ENCODE peak calls at places on chromosomes 7 and 10, in eight cellular contexts. L is activated gamma-delta T cell treated with Interleukin-2 at 50 U/mL for 16 hours, M is psoas muscle, S is occipital lobe, T is non-pigmented ciliary epithelial cell, Q is midbrain, P is left ventricle myocardium inferior, I is SW480. G is an unnamed sample.

GRCh38 chr10:4221315-4221714 is 436.3 kb upstream of the KLF6 start:
- DNase-seq in L (no peak), M (no peak), S (no peak), T (no peak), Q (no peak), P (no peak), I (no peak), G (no peak)

GRCh38 chr10:42939685-42940366 is 137.0 kb upstream of the RET start:
- DNase-seq in L (no peak), M (no peak), S (no peak), T (no peak), Q (no peak), P (no peak), I (no peak), G (no peak)

GRCh38 chr7:69962077-69962855 is 364.0 kb downstream of the AUTS2 start:
- DNase-seq in L (no peak), M (peak), S (no peak), T (no peak), Q (peak), P (peak), I (no peak), G (peak)

GRCh38 chr10:47165711-47166404 is 134.1 kb upstream of the GDF10 start:
- DNase-seq in L (peak), M (peak), S (no peak), T (no peak), Q (peak), P (peak), I (no peak), G (peak)

GRCh38 chr7:128030263-128030998 is 806 bp downstream of the LRRC4 start:
- DNase-seq in L (no peak), M (no peak), S (no peak), T (no peak), Q (no peak), P (no peak), I (no peak), G (no peak)

GRCh38 chr7:404782-405488 is 114.7 kb downstream of the PDGFA start:
- DNase-seq in L (no peak), M (peak), S (no peak), T (no peak), Q (no peak), P (no peak), I (no peak), G (no peak)

GRCh38 chr10:90960355-90960814 is 39.5 kb upstream of the ANKRD1 start:
- DNase-seq in L (no peak), M (peak), S (peak), T (peak), Q (no peak), P (no peak), I (peak), G (no peak)

GRCh38 chr7:28107960-28108359 is 72.6 kb downstream of the JAZF1 start:
- DNase-seq in L (no peak), M (peak), S (no peak), T (no peak), Q (no peak), P (no peak), I (no peak), G (no peak)

GRCh38 chr7:49295136-49295535 is 370.8 kb downstream of the CDC14C start:
- DNase-seq in L (no peak), M (no peak), S (peak), T (no peak), Q (no peak), P (no peak), I (no peak), G (no peak)

GRCh38 chr7:29035044-29035740 is 77.1 kb upstream of the TRIL start:
- DNase-seq in L (no peak), M (no peak), S (no peak), T (peak), Q (no peak), P (no peak), I (peak), G (no peak)

GRCh38 chr10:78889536-78890063 is 179.2 kb upstream of the ZMIZ1 start:
- DNase-seq in L (no peak), M (no peak), S (no peak), T (no peak), Q (no peak), P (no peak), I (no peak), G (no peak)

GRCh38 chr7:46542076-46542475 is 621.0 kb upstream of the IGFBP3 start:
- DNase-seq in L (no peak), M (no peak), S (no peak), T (no peak), Q (no peak), P (no peak), I (no peak), G (no peak)

GRCh38 chr7:99278180-99278579 is 5.5 kb downstream of the MYH16 start:
- DNase-seq in L (no peak), M (no peak), S (no peak), T (no peak), Q (no peak), P (no peak), I (no peak), G (no peak)

GRCh38 chr10:129941199-129942018 is 22.7 kb downstream of the EBF3 start:
- DNase-seq in L (no peak), M (peak), S (no peak), T (no peak), Q (no peak), P (peak), I (no peak), G (no peak)

GRCh38 chr10:132143162-132143561 is 43.6 kb upstream of the DPYSL4 start:
- DNase-seq in L (no peak), M (no peak), S (no peak), T (no peak), Q (no peak), P (no peak), I (no peak), G (no peak)

GRCh38 chr7:35482231-35482630 is 212.7 kb downstream of the HERPUD2 start:
- DNase-seq in L (no peak), M (no peak), S (no peak), T (no peak), Q (no peak), P (no peak), I (no peak), G (no peak)

GRCh38 chr7:14287398-14287797 is 297.9 kb upstream of the ETV1 start:
- DNase-seq in L (no peak), M (no peak), S (no peak), T (no peak), Q (no peak), P (no peak), I (no peak), G (no peak)

GRCh38 chr7:73701357-73701995 is 18.0 kb downstream of the STX1A start:
- DNase-seq in L (no peak), M (no peak), S (peak), T (no peak), Q (no peak), P (no peak), I (peak), G (no peak)

GRCh38 chr7:142114207-142114606 is 2.7 kb downstream of the MGAM2 start:
- DNase-seq in L (no peak), M (no peak), S (no peak), T (no peak), Q (no peak), P (no peak), I (no peak), G (no peak)

GRCh38 chr7:116392806-116393205 is 106.7 kb upstream of the CAV2 start:
- DNase-seq in L (no peak), M (no peak), S (no peak), T (no peak), Q (no peak), P (no peak), I (no peak), G (no peak)

GRCh38 chr7:130219871-130220270 is 12.2 kb downstream of the SSMEM1 start:
- DNase-seq in L (no peak), M (no peak), S (no peak), T (no peak), Q (no peak), P (no peak), I (no peak), G (no peak)

GRCh38 chr7:137992738-137993394 is 9.0 kb downstream of the CREB3L2 start:
- DNase-seq in L (no peak), M (peak), S (no peak), T (no peak), Q (no peak), P (peak), I (no peak), G (peak)

GRCh38 chr7:129644634-129645230 is 33.2 kb downstream of the NRF1 start:
- DNase-seq in L (no peak), M (no peak), S (no peak), T (no peak), Q (peak), P (no peak), I (peak), G (no peak)

GRCh38 chr7:138992052-138992531 is 10.9 kb upstream of the KIAA1549 start:
- DNase-seq in L (no peak), M (no peak), S (peak), T (no peak), Q (no peak), P (no peak), I (no peak), G (no peak)

GRCh38 chr7:19920705-19921104 is 147.3 kb upstream of the TMEM196 start:
- DNase-seq in L (no peak), M (no peak), S (no peak), T (no peak), Q (no peak), P (no peak), I (no peak), G (no peak)

GRCh38 chr10:20922461-20922860 is 25.4 kb upstream of the NEBL start:
- DNase-seq in L (no peak), M (no peak), S (no peak), T (no peak), Q (no peak), P (no peak), I (no peak), G (no peak)

GRCh38 chr7:8684426-8684825 is 251.0 kb downstream of the NXPH1 start:
- DNase-seq in L (no peak), M (no peak), S (no peak), T (no peak), Q (no peak), P (no peak), I (no peak), G (no peak)

GRCh38 chr7:128042027-128042426 is 10.8 kb upstream of the LRRC4 start:
- DNase-seq in L (no peak), M (no peak), S (peak), T (no peak), Q (peak), P (no peak), I (no peak), G (no peak)

GRCh38 chr7:30931161-30931926 is 19.7 kb downstream of the AQP1 start:
- DNase-seq in L (no peak), M (peak), S (no peak), T (no peak), Q (no peak), P (peak), I (no peak), G (peak)

GRCh38 chr10:100076750-100077149 is 4.9 kb downstream of the CPN1 start:
- DNase-seq in L (no peak), M (no peak), S (no peak), T (no peak), Q (no peak), P (no peak), I (no peak), G (no peak)

GRCh38 chr7:150471886-150472285 is 21.5 kb downstream of the GIMAP8 start:
- DNase-seq in L (no peak), M (no peak), S (no peak), T (no peak), Q (no peak), P (no peak), I (no peak), G (no peak)

GRCh38 chr7:71504697-71505441 is 372.9 kb downstream of the GALNT17 start:
- DNase-seq in L (no peak), M (no peak), S (no peak), T (no peak), Q (no peak), P (no peak), I (no peak), G (no peak)

GRCh38 chr7:116216956-116217570 is 6.7 kb downstream of the TES start:
- DNase-seq in L (no peak), M (no peak), S (no peak), T (no peak), Q (no peak), P (no peak), I (no peak), G (no peak)

GRCh38 chr7:44575054-44575453 is 1.3 kb upstream of the DDX56 start:
- DNase-seq in L (no peak), M (no peak), S (no peak), T (no peak), Q (no peak), P (no peak), I (no peak), G (no peak)

GRCh38 chr7:17640730-17641377 is 299.4 kb downstream of the SNX13 start:
- DNase-seq in L (no peak), M (no peak), S (no peak), T (no peak), Q (peak), P (no peak), I (peak), G (no peak)

GRCh38 chr7:107213193-107213788 is 44.5 kb downstream of the HBP1 start:
- DNase-seq in L (no peak), M (peak), S (no peak), T (no peak), Q (no peak), P (peak), I (no peak), G (peak)

GRCh38 chr10:76558586-76558985 is 1079.0 kb downstream of the KCNMA1 start:
- DNase-seq in L (no peak), M (no peak), S (no peak), T (peak), Q (no peak), P (no peak), I (no peak), G (no peak)

GRCh38 chr10:3848005-3848767 is 63.2 kb upstream of the KLF6 start:
- DNase-seq in L (no peak), M (no peak), S (no peak), T (no peak), Q (no peak), P (no peak), I (no peak), G (no peak)

GRCh38 chr10:3735175-3735574 is 49.8 kb downstream of the KLF6 start:
- DNase-seq in L (no peak), M (peak), S (no peak), T (no peak), Q (no peak), P (no peak), I (no peak), G (no peak)